ENCODE peak calls at places on chromosomes 1 and 21, in five cellular contexts. One of them, this sample, is unnamed.

GRCh38 chr1:27724961-27725373 is 794 bp upstream of the FAM76A start:
- DNase-seq in GM12865: peak; percentile 72
- DNase-seq in prostate gland: peak; percentile 8
- DNase-seq in astrocyte of the spinal cord: no peak
- DNase-seq in AG10803: peak; percentile 6
- DNase-seq in this sample: no peak

GRCh38 chr21:37700641-37701202 is 215.5 kb downstream of the KCNJ6 start:
- DNase-seq in GM12865: peak; percentile 88
- DNase-seq in prostate gland: no peak
- DNase-seq in astrocyte of the spinal cord: peak; percentile 75
- DNase-seq in AG10803: peak; percentile 82
- DNase-seq in this sample: peak; percentile 42

GRCh38 chr1:40153073-40153770 is 8.0 kb upstream of the RLF start:
- DNase-seq in GM12865: peak; percentile 83
- DNase-seq in prostate gland: peak; percentile 28
- DNase-seq in astrocyte of the spinal cord: peak; percentile 70
- DNase-seq in AG10803: peak; percentile 71
- DNase-seq in this sample: no peak

GRCh38 chr1:56146449-56146848 is 432.9 kb downstream of the PLPP3 start:
- DNase-seq in GM12865: no peak
- DNase-seq in prostate gland: peak; percentile 22
- DNase-seq in astrocyte of the spinal cord: peak; percentile 52
- DNase-seq in AG10803: peak; percentile 77
- DNase-seq in this sample: peak; percentile 42

GRCh38 chr21:45590726-45591618 is 48.7 kb upstream of the SLC19A1 start:
- DNase-seq in GM12865: peak; percentile 40
- DNase-seq in prostate gland: no peak
- DNase-seq in astrocyte of the spinal cord: no peak
- DNase-seq in AG10803: no peak
- DNase-seq in this sample: no peak

GRCh38 chr1:180581635-180582039 is 22.9 kb downstream of the OVAAL start:
- DNase-seq in GM12865: no peak
- DNase-seq in prostate gland: no peak
- DNase-seq in astrocyte of the spinal cord: no peak
- DNase-seq in AG10803: peak; percentile 65
- DNase-seq in this sample: no peak

GRCh38 chr1:214331180-214331579 is 50.2 kb downstream of the SMYD2 start:
- DNase-seq in GM12865: no peak
- DNase-seq in prostate gland: no peak
- DNase-seq in astrocyte of the spinal cord: no peak
- DNase-seq in AG10803: no peak
- DNase-seq in this sample: no peak

GRCh38 chr1:27026621-27027574 is 14.2 kb upstream of the TENT5B start:
- DNase-seq in GM12865: no peak
- DNase-seq in prostate gland: peak; percentile 90
- DNase-seq in astrocyte of the spinal cord: peak; percentile 75
- DNase-seq in AG10803: peak; percentile 82
- DNase-seq in this sample: peak; percentile 48

GRCh38 chr1:19715334-19716203 is 50.9 kb downstream of the HTR6 start:
- DNase-seq in GM12865: peak; percentile 94
- DNase-seq in prostate gland: peak; percentile 88
- DNase-seq in astrocyte of the spinal cord: peak; percentile 95
- DNase-seq in AG10803: peak; percentile 93
- DNase-seq in this sample: peak; percentile 80

DNA sequence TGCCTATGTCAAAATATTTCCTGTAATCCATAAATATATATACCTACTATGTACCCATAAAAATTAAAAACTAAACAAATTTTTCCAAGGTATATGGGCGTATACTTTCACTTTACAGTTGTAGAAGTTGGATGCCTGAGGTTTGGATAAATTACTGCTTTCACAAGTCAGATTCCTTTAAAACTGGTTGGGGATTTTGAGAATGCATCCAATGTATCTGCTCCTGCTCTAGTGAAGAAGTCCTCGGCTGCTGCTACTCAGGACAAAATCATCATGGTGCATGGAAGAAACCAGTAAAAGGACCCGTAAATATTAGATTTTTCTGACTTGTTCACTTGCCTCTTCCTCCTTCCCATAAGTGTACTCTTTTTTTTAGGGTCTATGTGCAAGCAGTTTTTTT is 841.1 kb downstream of the USP25 start:
- DNase-seq in GM12865: no peak
- DNase-seq in prostate gland: no peak
- DNase-seq in astrocyte of the spinal cord: peak; percentile 44
- DNase-seq in AG10803: peak; percentile 12
- DNase-seq in this sample: no peak
- H3K4me3 ChIP-seq in GM12865: no peak overlapping the region
- H3K4me3 ChIP-seq in prostate gland: no peak overlapping the region
- H3K4me3 ChIP-seq in astrocyte of the spinal cord: no peak overlapping the region
- H3K4me3 ChIP-seq in AG10803: no peak overlapping the region
- H3K4me3 ChIP-seq in this sample: no peak overlapping the region

DNA sequence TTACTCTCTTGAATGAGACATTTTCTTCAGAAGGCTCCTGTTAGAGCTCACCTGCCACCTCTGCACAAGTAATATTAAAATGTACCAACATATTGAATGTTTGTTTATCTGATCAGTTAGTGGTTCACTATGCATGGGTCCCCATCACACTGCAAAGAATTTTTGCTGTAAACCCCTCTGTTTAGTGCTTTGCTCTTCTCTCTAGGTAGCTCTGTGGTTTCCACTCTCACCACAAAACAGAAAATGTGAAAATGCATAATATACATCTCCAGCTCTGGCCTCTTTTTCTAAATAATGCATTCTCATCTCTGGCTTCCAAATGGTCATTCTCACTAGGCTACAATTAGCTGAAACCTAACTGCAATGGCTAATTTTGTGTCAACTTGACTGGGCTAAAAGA is 176.7 kb downstream of the TRIM33 start:
- DNase-seq in GM12865: no peak
- DNase-seq in prostate gland: no peak
- DNase-seq in astrocyte of the spinal cord: no peak
- DNase-seq in AG10803: no peak
- DNase-seq in this sample: no peak
- H3K4me3 ChIP-seq in GM12865: no peak overlapping the region
- H3K4me3 ChIP-seq in prostate gland: no peak overlapping the region
- H3K4me3 ChIP-seq in astrocyte of the spinal cord: no peak overlapping the region
- H3K4me3 ChIP-seq in AG10803: no peak overlapping the region
- H3K4me3 ChIP-seq in this sample: no peak overlapping the region

GRCh38 chr1:212700892-212701819 is 1.5 kb upstream of the BATF3 start:
- DNase-seq in GM12865: peak; percentile 43
- DNase-seq in prostate gland: peak; percentile 32
- DNase-seq in astrocyte of the spinal cord: peak; percentile 64
- DNase-seq in AG10803: peak; percentile 39
- DNase-seq in this sample: peak; percentile 11
- H3K4me3 ChIP-seq in GM12865: peak overlapping the region; percentile 80
- H3K4me3 ChIP-seq in prostate gland: peak overlapping the region; percentile 46
- H3K4me3 ChIP-seq in astrocyte of the spinal cord: peak overlapping the region; percentile 49
- H3K4me3 ChIP-seq in AG10803: peak overlapping the region; percentile 52
- H3K4me3 ChIP-seq in this sample: peak overlapping the region; percentile 37

GRCh38 chr1:88727205-88727604 is 43.1 kb downstream of the PKN2 start:
- DNase-seq in GM12865: no peak
- DNase-seq in prostate gland: no peak
- DNase-seq in astrocyte of the spinal cord: no peak
- DNase-seq in AG10803: no peak
- DNase-seq in this sample: no peak

GRCh38 chr1:88729297-88729696 is 45.2 kb downstream of the PKN2 start:
- DNase-seq in GM12865: no peak
- DNase-seq in prostate gland: no peak
- DNase-seq in astrocyte of the spinal cord: no peak
- DNase-seq in AG10803: no peak
- DNase-seq in this sample: no peak

GRCh38 chr1:88730132-88730675 is 46.1 kb downstream of the PKN2 start:
- DNase-seq in GM12865: no peak
- DNase-seq in prostate gland: no peak
- DNase-seq in astrocyte of the spinal cord: no peak
- DNase-seq in AG10803: no peak
- DNase-seq in this sample: no peak

GRCh38 chr1:88731475-88731874 is 47.4 kb downstream of the PKN2 start:
- DNase-seq in GM12865: peak; percentile 9
- DNase-seq in prostate gland: peak; percentile 60
- DNase-seq in astrocyte of the spinal cord: peak; percentile 92
- DNase-seq in AG10803: peak; percentile 93
- DNase-seq in this sample: peak; percentile 11

GRCh38 chr1:88730995-88731394 is 46.9 kb downstream of the PKN2 start:
- DNase-seq in GM12865: no peak
- DNase-seq in prostate gland: no peak
- DNase-seq in astrocyte of the spinal cord: no peak
- DNase-seq in AG10803: no peak
- DNase-seq in this sample: no peak
- H3K4me3 ChIP-seq in GM12865: no peak overlapping the region
- H3K4me3 ChIP-seq in prostate gland: no peak overlapping the region
- H3K4me3 ChIP-seq in astrocyte of the spinal cord: no peak overlapping the region
- H3K4me3 ChIP-seq in AG10803: peak overlapping the region; percentile 14
- H3K4me3 ChIP-seq in this sample: no peak overlapping the region

GRCh38 chr1:247415423-247416361 is at the start of gene NLRP3:
- DNase-seq in GM12865: peak; percentile 13
- DNase-seq in prostate gland: no peak
- DNase-seq in astrocyte of the spinal cord: no peak
- DNase-seq in AG10803: peak; percentile 5
- DNase-seq in this sample: no peak

GRCh38 chr1:247417786-247418185 is 1.8 kb downstream of the NLRP3 start:
- DNase-seq in GM12865: no peak
- DNase-seq in prostate gland: no peak
- DNase-seq in astrocyte of the spinal cord: no peak
- DNase-seq in AG10803: no peak
- DNase-seq in this sample: no peak

GRCh38 chr1:247419326-247419725 is 3.4 kb downstream of the NLRP3 start:
- DNase-seq in GM12865: no peak
- DNase-seq in prostate gland: no peak
- DNase-seq in astrocyte of the spinal cord: no peak
- DNase-seq in AG10803: no peak
- DNase-seq in this sample: no peak

GRCh38 chr1:247421074-247421473 is 5.1 kb downstream of the NLRP3 start:
- DNase-seq in GM12865: no peak
- DNase-seq in prostate gland: no peak
- DNase-seq in astrocyte of the spinal cord: no peak
- DNase-seq in AG10803: no peak
- DNase-seq in this sample: no peak
- H3K4me3 ChIP-seq in GM12865: no peak overlapping the region
- H3K4me3 ChIP-seq in prostate gland: no peak overlapping the region
- H3K4me3 ChIP-seq in astrocyte of the spinal cord: no peak overlapping the region
- H3K4me3 ChIP-seq in AG10803: no peak overlapping the region
- H3K4me3 ChIP-seq in this sample: no peak overlapping the region

DNA sequence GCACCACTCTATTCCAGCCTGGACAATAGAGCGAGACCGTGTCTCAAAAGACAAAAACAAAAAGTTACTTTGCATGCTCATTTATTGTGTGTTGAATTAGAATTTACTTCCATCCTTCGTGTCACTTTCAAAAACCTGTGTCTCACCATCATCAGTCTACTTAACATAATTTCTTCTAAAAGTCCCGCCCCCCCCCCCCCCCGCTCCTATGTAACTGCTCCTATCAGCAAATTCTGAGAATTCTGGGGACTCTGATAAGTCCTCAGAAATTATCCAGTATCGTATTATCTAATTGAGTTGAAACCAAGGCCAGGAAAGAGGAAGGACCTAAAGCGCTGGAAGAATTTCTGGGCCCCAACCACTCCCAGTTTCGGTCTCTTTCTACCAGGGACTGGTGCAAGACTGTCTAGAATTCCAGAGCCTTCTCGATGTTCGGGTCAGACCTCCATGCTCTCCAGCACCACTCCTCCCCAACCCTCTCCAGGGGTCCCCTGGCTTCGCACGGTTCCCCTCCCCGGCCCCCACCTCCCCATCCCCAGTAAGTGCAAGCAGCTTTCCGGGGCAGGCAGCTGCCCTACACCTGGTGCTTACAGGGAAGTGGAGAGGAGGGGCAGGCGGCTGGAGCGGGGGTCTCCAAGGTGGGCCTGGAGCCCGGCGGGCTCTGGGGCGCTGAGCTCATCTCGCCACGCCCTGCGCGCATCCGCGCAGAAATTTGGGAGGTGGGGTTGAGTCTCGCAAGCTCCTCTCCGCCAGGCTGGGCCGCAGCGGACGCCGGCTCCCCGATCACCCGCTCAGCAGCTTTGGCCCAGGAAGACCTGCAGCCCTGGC is 15.9 kb upstream of the ZNF496 start:
- DNase-seq in GM12865: no peak
- DNase-seq in prostate gland: no peak
- DNase-seq in astrocyte of the spinal cord: no peak
- DNase-seq in AG10803: no peak
- DNase-seq in this sample: no peak
- H3K4me3 ChIP-seq in GM12865: no peak overlapping the region
- H3K4me3 ChIP-seq in prostate gland: no peak overlapping the region
- H3K4me3 ChIP-seq in astrocyte of the spinal cord: no peak overlapping the region
- H3K4me3 ChIP-seq in AG10803: no peak overlapping the region
- H3K4me3 ChIP-seq in this sample: no peak overlapping the region

DNA sequence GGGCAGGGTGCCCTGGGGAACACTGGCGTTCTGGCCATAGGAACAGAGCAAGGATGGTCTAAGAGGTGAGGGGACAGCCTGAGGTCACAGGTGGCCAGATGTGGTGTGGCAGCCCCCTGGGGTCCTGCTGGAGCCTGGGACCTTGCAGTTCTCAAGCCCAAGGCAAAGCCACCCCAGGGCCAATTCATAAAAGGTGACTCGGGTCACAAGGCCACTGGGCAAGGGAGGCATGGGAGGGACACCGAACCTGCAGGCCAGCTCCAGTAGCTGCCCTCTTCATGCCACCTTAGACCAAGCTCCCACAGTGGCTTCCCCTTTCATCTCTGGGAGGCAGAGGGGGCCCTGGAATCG is 19.3 kb downstream of the TNFRSF25 start:
- DNase-seq in GM12865: no peak
- DNase-seq in prostate gland: no peak
- DNase-seq in astrocyte of the spinal cord: no peak
- DNase-seq in AG10803: no peak
- DNase-seq in this sample: no peak
- H3K4me3 ChIP-seq in GM12865: no peak overlapping the region
- H3K4me3 ChIP-seq in prostate gland: no peak overlapping the region
- H3K4me3 ChIP-seq in astrocyte of the spinal cord: no peak overlapping the region
- H3K4me3 ChIP-seq in AG10803: no peak overlapping the region
- H3K4me3 ChIP-seq in this sample: no peak overlapping the region

GRCh38 chr1:179030683-179031082 is 5.0 kb downstream of the FAM20B start:
- DNase-seq in GM12865: no peak
- DNase-seq in prostate gland: no peak
- DNase-seq in astrocyte of the spinal cord: no peak
- DNase-seq in AG10803: no peak
- DNase-seq in this sample: no peak
- H3K4me3 ChIP-seq in GM12865: no peak overlapping the region
- H3K4me3 ChIP-seq in prostate gland: no peak overlapping the region
- H3K4me3 ChIP-seq in astrocyte of the spinal cord: no peak overlapping the region
- H3K4me3 ChIP-seq in AG10803: no peak overlapping the region
- H3K4me3 ChIP-seq in this sample: no peak overlapping the region

DNA sequence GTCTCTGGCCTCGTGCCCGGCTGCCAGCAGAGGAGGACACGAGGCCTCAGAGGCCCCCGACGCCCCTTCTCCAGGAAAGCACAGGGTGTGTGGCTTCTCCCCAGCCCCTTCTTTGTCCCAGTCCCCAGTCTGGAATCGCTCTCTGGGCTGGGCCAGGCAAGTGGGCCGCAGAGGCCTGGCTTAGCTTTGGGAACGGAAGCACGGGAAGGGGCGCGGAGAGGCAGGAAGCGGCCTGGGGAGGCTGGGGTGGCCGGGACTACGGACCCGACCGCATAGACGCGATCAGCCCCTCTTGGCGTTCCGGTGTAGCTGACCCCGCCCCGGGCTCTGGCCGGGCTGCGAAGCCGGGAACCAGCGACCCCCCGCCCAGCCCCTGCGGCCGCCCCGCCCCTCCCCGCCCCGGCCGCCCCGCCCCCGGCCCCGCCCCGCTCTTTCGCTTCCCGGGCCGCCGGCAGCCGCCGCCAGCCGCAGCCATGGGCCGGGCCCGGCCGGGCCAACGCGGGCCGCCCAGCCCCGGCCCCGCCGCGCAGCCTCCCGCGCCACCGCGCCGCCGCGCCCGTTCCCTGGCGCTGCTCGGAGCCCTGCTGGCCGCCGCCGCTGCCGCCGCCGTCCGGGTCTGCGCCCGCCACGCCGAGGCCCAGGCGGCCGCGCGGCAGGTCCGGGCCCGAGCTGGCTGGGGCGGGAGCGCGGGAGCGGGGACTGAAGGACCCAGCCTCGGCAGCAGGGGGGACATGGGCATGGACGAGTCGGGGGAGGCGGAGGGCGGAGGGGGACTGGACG is at the start of gene SELENON:
- DNase-seq in GM12865: no peak
- DNase-seq in prostate gland: no peak
- DNase-seq in astrocyte of the spinal cord: peak; percentile 61
- DNase-seq in AG10803: peak; percentile 43
- DNase-seq in this sample: no peak
- H3K4me3 ChIP-seq in GM12865: peak within 1 kb of the TSS; percentile 26
- H3K4me3 ChIP-seq in prostate gland: peak within 1 kb of the TSS; percentile 58
- H3K4me3 ChIP-seq in astrocyte of the spinal cord: peak within 1 kb of the TSS; percentile 58
- H3K4me3 ChIP-seq in AG10803: peak within 1 kb of the TSS; percentile 73
- H3K4me3 ChIP-seq in this sample: peak within 1 kb of the TSS; percentile 58